ENCODE peak calls at places on chromosomes 3 and 15, in nine cellular contexts. L is GM12864; R is nephron progenitor cell; Z is stimulated activated CD4-positive, alpha-beta T cell treated with anti-CD3 and anti-CD28 coated beads, Interleukin-1b, Interleukin-23, amount 100 ng/mL, for 1 hour; V is right lobe of liver; M is breast epithelium; F is BE2C; S is pancreas; B is GM23248. E is an unnamed sample.

GRCh38 chr3:15217011-15217671 is 11.1 kb downstream of the CAPN7 start:
- DNase-seq in L (no peak), R (no peak), Z (no peak), V (no peak), M (no peak), F (no peak), S (no peak), B (no peak), E (no peak)

GRCh38 chr3:63763156-63763555 is 55.9 kb upstream of the C3orf49 start:
- DNase-seq in L (no peak), R (no peak), Z (no peak), V (no peak), M (no peak), F (no peak), S (no peak), B (peak), E (no peak)

GRCh38 chr3:52058111-52058510 is 1.7 kb upstream of the DUSP7 start:
- DNase-seq in L (no peak), R (no peak), Z (no peak), V (no peak), M (no peak), F (peak), S (no peak), B (peak), E (no peak)

GRCh38 chr15:93058904-93059427 is 30.0 kb downstream of the RGMA start:
- DNase-seq in L (no peak), R (no peak), Z (no peak), V (no peak), M (no peak), F (no peak), S (peak), B (no peak), E (no peak)

GRCh38 chr3:124529826-124530571 is 200.3 kb upstream of the UMPS start:
- DNase-seq in L (no peak), R (no peak), Z (no peak), V (peak), M (peak), F (no peak), S (no peak), B (peak), E (no peak)

GRCh38 chr15:40594429-40594836 is 384 bp downstream of the KNL1 start:
- DNase-seq in L (no peak), R (peak), Z (no peak), V (peak), M (no peak), F (peak), S (peak), B (peak), E (no peak)

GRCh38 chr15:28147827-28148226 is 48.7 kb upstream of the OCA2 start:
- DNase-seq in L (no peak), R (no peak), Z (no peak), V (no peak), M (no peak), F (no peak), S (no peak), B (no peak), E (no peak)

GRCh38 chr3:34696831-34697230 is 898.4 kb downstream of the PDCD6IP start:
- DNase-seq in L (no peak), R (no peak), Z (no peak), V (no peak), M (no peak), F (no peak), S (no peak), B (no peak), E (no peak)

GRCh38 chr3:56468184-56469106 is at the start of gene ERC2:
- DNase-seq in L (no peak), R (peak), Z (no peak), V (peak), M (no peak), F (peak), S (peak), B (peak), E (peak)

GRCh38 chr3:124229836-124230235 is 237.9 kb upstream of the ROPN1 start:
- DNase-seq in L (no peak), R (no peak), Z (no peak), V (no peak), M (no peak), F (no peak), S (no peak), B (no peak), E (no peak)

GRCh38 chr3:174859756-174860155 is 622 bp downstream of the NAALADL2 start:
- DNase-seq in L (no peak), R (no peak), Z (no peak), V (no peak), M (no peak), F (no peak), S (no peak), B (no peak), E (no peak)

GRCh38 chr15:62469874-62470688 is 305.0 kb upstream of the C2CD4B start:
- DNase-seq in L (no peak), R (no peak), Z (no peak), V (no peak), M (no peak), F (no peak), S (no peak), B (peak), E (no peak)

GRCh38 chr3:10379161-10379560 is 58.2 kb upstream of the SEC13 start:
- DNase-seq in L (no peak), R (no peak), Z (no peak), V (no peak), M (no peak), F (no peak), S (no peak), B (no peak), E (no peak)

GRCh38 chr3:24042174-24042878 is 97.2 kb downstream of the NR1D2 start:
- DNase-seq in L (no peak), R (no peak), Z (no peak), V (no peak), M (no peak), F (no peak), S (no peak), B (peak), E (no peak)

GRCh38 chr3:58129041-58129440 is 81.7 kb downstream of the DNASE1L3 start:
- DNase-seq in L (no peak), R (no peak), Z (no peak), V (no peak), M (no peak), F (no peak), S (no peak), B (no peak), E (no peak)

GRCh38 chr3:52305926-52306325 is 10.2 kb upstream of the DNAH1 start:
- DNase-seq in L (no peak), R (no peak), Z (no peak), V (no peak), M (no peak), F (no peak), S (peak), B (no peak), E (no peak)

GRCh38 chr3:149732234-149732633 is 20.1 kb downstream of the COMMD2 start:
- DNase-seq in L (no peak), R (no peak), Z (no peak), V (no peak), M (no peak), F (no peak), S (no peak), B (no peak), E (no peak)